ENCODE peak calls at places on chromosomes 12 and 14, in ten cellular contexts. J, K, T, E, D, U, P, V, X and A are unnamed samples.

GRCh38 chr12:48351022-48351708 is 446 bp upstream of the ZNF641 start:
- DNase-seq in T (peak), P (peak), X (peak), U (no peak), K (peak), V (peak), D (no peak), E (peak), J (peak), A (no peak)

GRCh38 chr14:24837280-24838046 is 203.5 kb upstream of the GZMB start:
- DNase-seq in U (no peak), K (no peak), D (no peak), T (no peak), P (no peak), V (no peak), X (no peak), E (no peak), J (no peak), A (no peak)

GRCh38 chr14:88533203-88533602 is 21.6 kb downstream of the PTPN21 start:
- DNase-seq in J (no peak), U (no peak), V (no peak), D (no peak), K (no peak), X (no peak), T (no peak), E (no peak), P (no peak), A (no peak)

GRCh38 chr14:89029961-89030694 is 205.7 kb downstream of the TTC8 start:
- DNase-seq in P (no peak), X (peak), K (no peak), E (no peak), T (no peak), D (no peak), U (no peak), V (no peak), J (no peak), A (no peak)

GRCh38 chr12:11763760-11764520 is 114.5 kb downstream of the ETV6 start:
- DNase-seq in U (no peak), J (no peak), K (no peak), T (no peak), V (no peak), P (no peak), X (no peak), E (no peak), D (no peak), A (no peak)

GRCh38 chr12:12983420-12984035 is 16.5 kb downstream of the HEBP1 start:
- DNase-seq in K (peak), D (no peak), X (no peak), J (no peak), E (peak), U (peak), V (peak), P (peak), T (peak), A (peak)

GRCh38 chr12:122096591-122097149 is 18.1 kb downstream of the MLXIP start:
- DNase-seq in V (peak), D (no peak), E (no peak), X (no peak), T (peak), J (peak), P (no peak), U (no peak), K (no peak), A (peak)

GRCh38 chr12:80679346-80680131 is 27.9 kb upstream of the MYF6 start:
- DNase-seq in V (no peak), E (no peak), T (no peak), U (no peak), J (no peak), D (no peak), P (no peak), X (no peak), K (no peak), A (no peak)

GRCh38 chr14:94355191-94355794 is 32.2 kb upstream of the SERPINA6 start:
- DNase-seq in X (peak), D (no peak), K (no peak), E (no peak), J (no peak), T (peak), P (peak), V (no peak), U (no peak), A (peak)

GRCh38 chr14:89237923-89238529 is 179.0 kb downstream of the FOXN3 start:
- DNase-seq in K (no peak), T (no peak), J (no peak), P (no peak), D (no peak), X (no peak), U (peak), V (no peak), E (no peak), A (peak)

GRCh38 chr12:9741726-9742125 is 8.8 kb upstream of the CLECL1 start:
- DNase-seq in P (no peak), X (no peak), U (peak), J (no peak), K (no peak), T (peak), D (no peak), E (no peak), V (no peak), A (no peak)

GRCh38 chr14:103555559-103556337 is 6.7 kb downstream of the BAG5 start:
- DNase-seq in E (no peak), U (no peak), K (no peak), V (no peak), J (no peak), T (no peak), D (no peak), P (no peak), X (no peak), A (no peak)
- TF ChIP-seq POLR2A in E (no peak), U (no peak), K (no peak), V (no peak), J (peak), T (no peak), D (no peak), P (no peak), X (no peak), A (no peak)

DNA sequence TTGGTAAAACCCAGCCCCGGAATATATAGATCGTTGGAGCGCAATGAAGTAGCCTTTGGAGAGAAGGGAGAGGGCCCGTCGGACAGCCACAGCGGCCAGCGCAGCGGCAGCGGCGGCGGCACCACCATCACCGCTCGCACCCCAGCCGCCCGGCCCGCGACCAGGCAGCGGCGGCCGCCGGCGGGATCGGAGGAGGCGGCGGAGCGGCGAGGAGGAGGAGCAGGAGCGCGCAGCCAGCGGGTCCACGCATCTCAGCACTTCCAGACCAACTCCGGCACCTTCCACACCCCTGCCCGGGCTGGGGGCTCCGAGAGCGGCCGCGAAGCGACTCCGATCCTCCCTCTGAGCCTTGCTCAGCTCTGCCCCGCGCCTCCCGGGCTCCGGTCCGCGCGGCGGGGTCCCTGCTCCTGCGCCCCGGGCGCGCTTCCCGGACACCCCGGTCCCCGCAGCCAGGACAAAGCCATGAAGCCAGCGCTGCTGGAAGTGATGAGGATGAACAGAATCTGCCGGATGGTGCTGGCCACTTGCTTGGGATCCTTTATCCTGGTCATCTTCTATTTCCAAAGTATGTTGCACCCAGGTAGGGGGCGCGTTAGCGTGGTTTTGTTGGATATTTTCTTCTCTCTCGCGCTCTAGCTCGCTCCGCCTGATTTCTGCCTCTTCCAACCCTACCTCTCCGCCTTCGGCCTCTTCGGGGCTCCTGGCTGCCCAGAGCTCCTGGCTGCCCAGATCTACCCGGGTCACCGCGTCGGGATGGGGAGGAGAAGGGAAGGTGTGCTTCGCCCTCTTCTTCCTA is 400 bp downstream of the CHST11 start:
- DNase-seq in J (peak), E (peak), U (peak), D (no peak), X (no peak), P (peak), K (no peak), T (peak), V (peak), A (peak)
- TF ChIP-seq POLR2A in J (no peak), E (no peak), U (peak), D (no peak), X (no peak), P (no peak), K (peak), T (peak), V (peak), A (peak)

DNA sequence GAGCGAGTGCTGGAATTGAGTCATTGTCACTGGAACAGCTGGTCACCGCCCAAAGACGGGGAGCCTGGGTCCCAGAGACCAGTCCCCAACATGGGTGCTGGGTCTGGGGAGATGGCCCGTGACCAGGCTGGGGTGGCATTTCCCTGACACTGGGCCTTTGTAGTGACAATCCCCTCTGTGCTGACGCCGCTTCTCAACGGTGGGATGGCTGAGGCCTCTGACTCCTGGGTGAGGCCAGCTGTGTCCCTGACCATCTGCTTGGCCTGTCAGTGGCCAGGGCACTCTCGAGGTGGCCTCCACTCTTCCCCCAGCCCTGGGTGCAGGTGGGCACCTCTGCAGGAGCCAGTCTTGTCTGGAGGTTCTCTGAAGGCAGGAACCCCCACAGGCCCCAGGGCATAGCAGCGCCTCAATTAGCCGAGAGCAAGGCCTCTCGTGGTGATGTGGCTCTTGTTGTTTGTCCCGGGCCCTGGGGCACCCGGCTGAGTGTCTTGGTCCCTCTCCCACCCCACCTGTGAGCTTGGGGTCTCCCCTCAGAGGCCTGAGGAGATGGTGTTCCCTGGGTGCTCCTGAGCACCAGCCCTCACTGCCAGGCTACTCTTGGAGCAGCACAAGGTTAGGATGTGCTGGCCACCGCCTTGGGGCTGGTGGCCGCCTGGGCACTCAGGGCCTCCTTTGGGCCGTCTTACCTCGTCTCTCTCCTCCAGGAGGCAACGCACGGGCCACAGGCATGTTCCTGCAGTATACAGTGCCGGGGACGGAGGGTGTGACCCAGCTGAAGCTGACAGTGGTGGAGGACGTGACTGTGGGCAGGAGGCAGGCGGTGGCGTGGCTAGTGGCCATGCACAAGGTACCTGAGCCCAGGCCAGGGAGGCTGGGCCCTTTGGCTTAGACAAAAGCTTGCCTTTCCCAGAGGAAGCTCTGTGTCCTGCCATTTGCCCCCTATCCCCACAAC is 16.6 kb downstream of the ZFYVE21 start:
- DNase-seq in K (no peak), P (no peak), V (peak), X (no peak), J (no peak), D (no peak), E (no peak), T (no peak), U (no peak), A (no peak)
- TF ChIP-seq POLR2A in K (no peak), P (no peak), V (no peak), X (no peak), J (no peak), D (no peak), E (no peak), T (no peak), U (no peak), A (no peak)

DNA sequence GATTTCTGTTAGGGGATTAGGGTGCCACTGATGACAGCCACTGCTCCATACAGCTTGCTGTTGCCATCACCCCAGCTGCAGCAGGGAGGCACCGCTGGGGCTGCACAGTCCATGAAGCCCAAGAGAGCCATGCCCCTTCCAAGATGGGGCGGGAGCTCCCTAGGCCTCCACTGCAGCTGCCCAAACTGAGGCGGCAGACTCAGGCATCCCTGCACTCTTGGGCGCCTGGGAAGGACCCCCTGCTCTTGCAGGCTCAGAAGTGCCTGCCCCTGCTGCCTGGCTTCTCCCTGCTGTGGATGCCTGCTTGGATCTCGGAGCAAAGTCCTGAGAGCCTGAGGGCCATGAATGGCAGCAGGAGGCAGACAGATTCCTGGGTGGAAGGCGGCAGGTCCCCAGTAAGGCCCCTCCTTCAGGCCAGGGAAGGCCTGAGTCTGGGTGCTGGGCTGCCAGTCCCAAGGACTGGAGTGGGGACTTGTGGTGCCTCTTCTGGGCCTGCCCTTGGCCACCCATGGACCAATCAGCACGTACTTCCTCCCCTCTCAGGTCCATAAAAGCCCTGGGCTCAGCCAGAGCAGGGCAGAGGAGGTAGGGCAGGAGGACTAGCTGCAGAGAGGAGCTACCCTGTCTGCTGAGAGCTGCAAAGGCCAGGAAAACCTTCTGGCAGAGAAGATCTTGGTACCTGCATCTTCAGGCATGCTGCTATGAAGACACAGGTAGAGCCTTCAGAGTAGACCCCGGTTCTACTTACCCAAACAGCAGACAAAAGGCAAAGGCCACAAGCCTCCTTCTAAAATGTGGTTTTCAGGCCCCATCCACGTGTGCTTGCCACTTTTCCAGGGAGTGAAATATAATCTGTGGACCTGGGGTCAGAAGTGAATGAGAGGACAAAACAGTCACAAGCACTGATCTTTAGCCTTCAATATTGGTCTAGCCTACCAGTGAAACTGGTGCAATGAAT is 30.0 kb upstream of the STK38L start:
- DNase-seq in T (no peak), V (no peak), P (no peak), X (no peak), J (no peak), E (no peak), D (peak), K (no peak), U (no peak), A (no peak)
- TF ChIP-seq POLR2A in T (no peak), V (no peak), P (no peak), X (no peak), J (no peak), E (no peak), D (no peak), K (no peak), U (no peak), A (no peak)

DNA sequence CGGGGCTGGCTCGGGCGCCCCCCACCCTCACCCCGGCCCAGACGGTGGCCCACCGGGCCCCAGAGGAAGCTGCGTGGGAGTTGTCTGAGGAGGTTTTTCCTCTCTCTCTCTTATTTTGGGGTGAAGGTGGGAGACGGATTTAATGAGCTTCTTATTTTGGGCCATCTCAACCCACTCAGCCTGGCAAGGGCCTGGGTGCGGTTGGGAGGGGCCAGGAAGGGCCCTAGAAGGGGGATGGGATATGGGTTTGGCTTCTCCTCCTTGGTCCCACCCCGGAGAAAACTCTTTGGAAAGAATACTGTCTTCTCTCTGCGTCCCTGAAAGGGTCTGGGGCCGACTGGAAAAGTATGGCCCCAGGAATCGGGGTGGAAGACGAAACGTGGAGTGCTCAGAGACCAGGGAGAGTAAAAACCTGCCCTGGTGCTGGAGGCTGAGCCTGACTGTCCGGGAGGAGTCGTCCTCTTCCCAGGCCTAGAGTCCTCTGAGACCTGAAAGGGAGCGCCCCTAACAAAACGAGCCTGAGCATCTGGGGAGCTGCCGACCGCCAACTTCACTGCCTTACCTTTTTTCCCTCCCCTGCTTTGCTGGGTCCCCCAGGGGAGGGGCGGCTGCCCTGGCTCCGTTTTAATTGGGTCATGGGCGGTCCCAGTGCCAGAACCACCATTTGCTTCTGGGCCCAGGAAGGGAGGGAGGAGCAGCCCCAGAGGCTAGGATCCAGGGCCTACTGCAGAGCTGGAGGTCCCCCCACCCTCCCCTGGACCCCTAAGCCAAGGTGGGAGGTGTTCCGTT is 1.6 kb downstream of the MMP14 start:
- DNase-seq in D (no peak), U (peak), T (peak), J (peak), K (no peak), P (peak), V (no peak), X (no peak), E (peak), A (no peak)
- TF ChIP-seq POLR2A in D (no peak), U (no peak), T (peak), J (peak), K (no peak), P (no peak), V (no peak), X (peak), E (peak), A (no peak)

GRCh38 chr12:120741476-120742206 is 16.0 kb downstream of the ACADS start:
- DNase-seq in K (no peak), J (no peak), D (peak), E (no peak), V (no peak), X (no peak), T (no peak), U (no peak), P (no peak), A (no peak)
- TF ChIP-seq POLR2A in K (no peak), J (no peak), D (no peak), E (no peak), V (no peak), X (no peak), T (no peak), U (no peak), P (no peak), A (no peak)

GRCh38 chr12:96239711-96240234 is 45.6 kb downstream of the ELK3 start:
- DNase-seq in K (no peak), T (peak), E (peak), J (no peak), U (no peak), V (no peak), X (peak), P (no peak), D (peak), A (no peak)

GRCh38 chr12:96240251-96240650 is 46.1 kb downstream of the ELK3 start:
- DNase-seq in D (no peak), T (no peak), J (no peak), X (no peak), E (no peak), K (no peak), U (no peak), P (no peak), V (no peak), A (no peak)

GRCh38 chr12:96242597-96242996 is 48.4 kb downstream of the ELK3 start:
- DNase-seq in T (no peak), V (peak), K (no peak), D (no peak), P (no peak), U (peak), X (no peak), J (no peak), E (peak), A (no peak)

GRCh38 chr12:96241484-96242256 is 47.5 kb downstream of the ELK3 start:
- DNase-seq in X (no peak), E (peak), V (no peak), T (peak), K (no peak), D (no peak), J (no peak), P (no peak), U (no peak), A (no peak)

DNA sequence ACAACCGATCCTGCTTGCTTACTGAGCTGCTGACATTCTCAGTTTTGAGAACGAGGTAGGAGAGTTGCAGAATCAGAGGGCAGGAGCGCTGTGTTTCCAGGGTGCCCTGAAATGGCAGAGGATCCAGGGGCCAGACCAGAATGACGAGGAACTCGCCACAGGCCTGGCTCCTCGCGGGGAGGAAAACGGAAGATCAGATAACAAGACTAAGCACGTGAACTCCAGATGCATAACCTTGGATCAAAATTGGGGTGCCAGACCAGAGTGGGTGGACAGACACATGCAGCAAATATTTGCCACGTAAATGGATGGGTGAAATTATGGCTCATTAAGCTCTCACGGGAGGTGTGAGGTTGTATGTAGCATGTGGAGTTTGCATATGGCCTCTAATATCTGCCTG is 46.5 kb downstream of the ELK3 start:
- DNase-seq in U (no peak), T (no peak), K (no peak), V (no peak), X (no peak), D (no peak), P (no peak), J (no peak), E (no peak), A (no peak)
- TF ChIP-seq POLR2A in U (no peak), T (no peak), K (no peak), V (no peak), X (no peak), D (no peak), P (no peak), J (no peak), E (no peak), A (no peak)

GRCh38 chr12:95605087-95605486 is 53.8 kb upstream of the USP44 start:
- DNase-seq in X (peak), E (no peak), P (no peak), J (no peak), V (no peak), D (no peak), T (no peak), U (no peak), K (no peak), A (no peak)
- TF ChIP-seq POLR2A in X (no peak), E (no peak), P (no peak), J (no peak), V (no peak), D (no peak), T (no peak), U (no peak), K (no peak), A (no peak)